ENCODE peak calls at places on chromosomes 5 and 9, in six cellular contexts. T is AG20443; V is CD4-positive, alpha-beta T cell; O is activated CD4-positive, alpha-beta T cell treated with anti-CD3 and anti-CD28 coated beads, Interleukin-2, amount 50 U/mL, for 48 hours; L is stimulated activated CD4-positive, alpha-beta T cell treated with anti-CD3 and anti-CD28 coated beads, Interleukin-1b, Interleukin-23, amount 100 ng/mL, for 4 hours; P is AG04449. M is an unnamed sample.

GRCh38 chr9:135061441-135061840 is 26.0 kb upstream of the OLFM1 start:
- DNase-seq in T (no peak), V (no peak), O (no peak), L (no peak), P (no peak), M (no peak)

GRCh38 chr9:70409280-70409679 is 5.2 kb downstream of the KLF9 start:
- DNase-seq in T (no peak), V (no peak), O (no peak), L (no peak), P (no peak), M (no peak)

GRCh38 chr5:180251887-180252286 is 40.0 kb downstream of the MAPK9 start:
- DNase-seq in T (no peak), V (no peak), O (no peak), L (no peak), P (no peak), M (no peak)

GRCh38 chr9:135248111-135248510 is 160.6 kb downstream of the OLFM1 start:
- DNase-seq in T (no peak), V (no peak), O (no peak), L (no peak), P (no peak), M (no peak)

GRCh38 chr5:55546991-55547390 is 12.2 kb upstream of the PLPP1 start:
- DNase-seq in T (no peak), V (no peak), O (no peak), L (no peak), P (no peak), M (no peak)

GRCh38 chr9:123470121-123470851 is 114.3 kb downstream of the CRB2 start:
- DNase-seq in T (no peak), V (no peak), O (no peak), L (no peak), P (no peak), M (no peak)

GRCh38 chr5:91362935-91363334 is 20.2 kb downstream of the ARRDC3 start:
- DNase-seq in T (no peak), V (no peak), O (no peak), L (no peak), P (no peak), M (no peak)

GRCh38 chr5:1111727-1112289 is at the start of gene SLC12A7:
- DNase-seq in T (peak; percentile 77), V (peak; percentile 72), O (peak; percentile 65), L (peak; percentile 53), P (no peak), M (peak; percentile 44)

GRCh38 chr5:34842554-34842953 is 3.6 kb downstream of the TTC23L start:
- DNase-seq in T (no peak), V (no peak), O (no peak), L (no peak), P (no peak), M (no peak)

GRCh38 chr5:135979510-135979909 is 24.7 kb upstream of the LECT2 start:
- DNase-seq in T (peak; percentile 63), V (no peak), O (no peak), L (no peak), P (no peak), M (peak; percentile 78)

GRCh38 chr5:143037071-143037470 is 266.9 kb downstream of the ARHGAP26 start:
- DNase-seq in T (no peak), V (no peak), O (no peak), L (no peak), P (no peak), M (no peak)

GRCh38 chr5:69252437-69252836 is 17.8 kb downstream of the CDK7 start:
- DNase-seq in T (no peak), V (no peak), O (no peak), L (no peak), P (no peak), M (no peak)

GRCh38 chr5:1883120-1883924 is 597 bp upstream of the IRX4 start:
- DNase-seq in T (peak; percentile 55), V (no peak), O (no peak), L (no peak), P (no peak), M (peak; percentile 30)

GRCh38 chr9:121871431-121872025 is 220.1 kb downstream of the DAB2IP start:
- DNase-seq in T (peak; percentile 39), V (no peak), O (no peak), L (no peak), P (no peak), M (peak; percentile 85)

GRCh38 chr9:105415344-105415980 is 32.4 kb upstream of the FSD1L start:
- DNase-seq in T (peak; percentile 67), V (peak; percentile 19), O (peak; percentile 44), L (peak; percentile 57), P (no peak), M (peak; percentile 60)

GRCh38 chr9:120715331-120715924 is 1.2 kb upstream of the MEGF9 start:
- DNase-seq in T (peak; percentile 79), V (no peak), O (no peak), L (no peak), P (no peak), M (peak; percentile 89)

GRCh38 chr5:65943771-65944170 is 17.4 kb downstream of the ERBIN start:
- DNase-seq in T (no peak), V (no peak), O (no peak), L (no peak), P (no peak), M (no peak)

GRCh38 chr9:37971107-37971459 is 67.2 kb upstream of the SLC25A51 start:
- DNase-seq in T (no peak), V (no peak), O (no peak), L (no peak), P (no peak), M (peak; percentile 52)

GRCh38 chr9:19922476-19923118 is 133.8 kb upstream of the SLC24A2 start:
- DNase-seq in T (peak; percentile 37), V (no peak), O (no peak), L (no peak), P (peak; percentile 3), M (peak; percentile 72)

GRCh38 chr9:96061293-96061987 is 185.9 kb downstream of the ERCC6L2 start:
- DNase-seq in T (peak; percentile 53), V (peak; percentile 31), O (peak; percentile 30), L (peak; percentile 47), P (no peak), M (peak; percentile 49)

GRCh38 chr5:139402561-139403158 is 1.2 kb downstream of the SPATA24 start:
- DNase-seq in T (no peak), V (no peak), O (peak; percentile 38), L (no peak), P (no peak), M (peak; percentile 28)

GRCh38 chr5:151675956-151676712 is 10.6 kb downstream of the SPARC start:
- DNase-seq in T (no peak), V (no peak), O (no peak), L (no peak), P (no peak), M (peak; percentile 40)

GRCh38 chr5:115558388-115558956 is 13.9 kb upstream of the FEM1C start:
- DNase-seq in T (no peak), V (no peak), O (no peak), L (no peak), P (no peak), M (peak; percentile 24)

GRCh38 chr9:108606408-108606807 is 249.4 kb downstream of the ACTL7B start:
- DNase-seq in T (peak; percentile 14), V (no peak), O (no peak), L (no peak), P (no peak), M (peak; percentile 66)

GRCh38 chr5:40428129-40428528 is 251.6 kb upstream of the PTGER4 start:
- DNase-seq in T (peak; percentile 57), V (no peak), O (no peak), L (no peak), P (no peak), M (peak; percentile 69)

GRCh38 chr5:129094924-129095797 is 612 bp downstream of the ISOC1 start:
- DNase-seq in T (peak; percentile 47), V (peak; percentile 28), O (peak; percentile 57), L (peak; percentile 22), P (no peak), M (peak; percentile 50)

GRCh38 chr9:130265431-130266235 is at the start of gene HMCN2:
- DNase-seq in T (peak; percentile 38), V (no peak), O (no peak), L (no peak), P (no peak), M (peak; percentile 30)

GRCh38 chr9:107737987-107738743 is 248.6 kb upstream of the KLF4 start:
- DNase-seq in T (peak; percentile 91), V (no peak), O (no peak), L (no peak), P (no peak), M (peak; percentile 97)

GRCh38 chr5:54309237-54309636 is 1.1 kb downstream of the ARL15 start:
- DNase-seq in T (peak; percentile 18), V (no peak), O (no peak), L (no peak), P (no peak), M (peak; percentile 48)

GRCh38 chr5:42131081-42131480 is 206.0 kb downstream of the FBXO4 start:
- DNase-seq in T (no peak), V (no peak), O (no peak), L (no peak), P (no peak), M (no peak)

GRCh38 chr5:56854920-56855319 is 39.6 kb downstream of the MAP3K1 start:
- DNase-seq in T (no peak), V (no peak), O (no peak), L (no peak), P (no peak), M (no peak)

GRCh38 chr5:38208782-38209378 is 49.5 kb upstream of the EGFLAM start:
- DNase-seq in T (peak; percentile 64), V (no peak), O (no peak), L (no peak), P (no peak), M (peak; percentile 71)

GRCh38 chr9:10173561-10173960 is 439.2 kb downstream of the PTPRD start:
- DNase-seq in T (no peak), V (no peak), O (no peak), L (no peak), P (no peak), M (no peak)

GRCh38 chr9:75964431-75964830 is 74.0 kb downstream of the PCSK5 start:
- DNase-seq in T (no peak), V (no peak), O (no peak), L (no peak), P (no peak), M (no peak)